ENCODE peak calls at places on chromosomes 2 and 18, in eight cellular contexts. L is HEK293T, G is kidney tubule cell, S is 8988T, E is Daoy, W is A549, R is left ventricle myocardium inferior, P is cardiac fibroblast. K is an unnamed sample.

GRCh38 chr18:58411323-58411722 is 217.6 kb downstream of the ALPK2 start:
- DNase-seq in L (no peak), G (no peak), S (no peak), E (no peak), W (no peak), R (no peak), P (no peak), K (no peak)

GRCh38 chr2:190503088-190503487 is 31.4 kb downstream of the NEMP2 start:
- DNase-seq in L (no peak), G (no peak), S (no peak), E (no peak), W (no peak), R (no peak), P (no peak), K (no peak)

GRCh38 chr2:150473767-150474166 is 13.7 kb downstream of the RND3 start:
- DNase-seq in L (no peak), G (peak; percentile 23), S (no peak), E (no peak), W (no peak), R (no peak), P (no peak), K (no peak)

GRCh38 chr18:77765468-77765867 is 515.8 kb downstream of the GALR1 start:
- DNase-seq in L (peak; percentile 29), G (peak; percentile 43), S (no peak), E (peak; percentile 70), W (peak; percentile 10), R (no peak), P (peak; percentile 16), K (no peak)

GRCh38 chr18:10089881-10090280 is 176.1 kb downstream of the VAPA start:
- DNase-seq in L (no peak), G (no peak), S (no peak), E (no peak), W (no peak), R (no peak), P (no peak), K (no peak)

GRCh38 chr18:8858888-8859511 is 153.6 kb downstream of the MTCL1 start:
- DNase-seq in L (no peak), G (peak; percentile 89), S (no peak), E (peak; percentile 66), W (peak; percentile 31), R (no peak), P (peak; percentile 97), K (peak; percentile 87)

GRCh38 chr2:23349508-23349907 is 35.5 kb upstream of the KLHL29 start:
- DNase-seq in L (no peak), G (no peak), S (no peak), E (no peak), W (no peak), R (no peak), P (no peak), K (no peak)

GRCh38 chr2:96949701-96950350 is 36.6 kb downstream of the FAM178B start:
- DNase-seq in L (no peak), G (no peak), S (no peak), E (no peak), W (no peak), R (no peak), P (no peak), K (no peak)

GRCh38 chr18:32289480-32290075 is 99.7 kb downstream of the MEP1B start:
- DNase-seq in L (peak; percentile 82), G (peak; percentile 66), S (no peak), E (peak; percentile 41), W (peak; percentile 31), R (no peak), P (peak; percentile 85), K (peak; percentile 66)

GRCh38 chr2:101375653-101376052 is 11.7 kb downstream of the CREG2 start:
- DNase-seq in L (no peak), G (no peak), S (no peak), E (no peak), W (no peak), R (no peak), P (no peak), K (no peak)

GRCh38 chr18:58691256-58691655 is 20.0 kb downstream of the MALT1 start:
- DNase-seq in L (no peak), G (peak; percentile 62), S (no peak), E (no peak), W (no peak), R (no peak), P (no peak), K (no peak)

GRCh38 chr2:64698668-64699444 is 45.1 kb upstream of the SERTAD2 start:
- DNase-seq in L (no peak), G (peak; percentile 95), S (peak; percentile 18), E (peak; percentile 49), W (peak; percentile 60), R (no peak), P (peak; percentile 95), K (peak; percentile 79)

GRCh38 chr18:22394428-22394827 is 23.3 kb downstream of the CTAGE1 start:
- DNase-seq in L (no peak), G (no peak), S (no peak), E (peak; percentile 3), W (no peak), R (no peak), P (no peak), K (no peak)

GRCh38 chr2:187050409-187050998 is 201.5 kb upstream of the ZSWIM2 start:
- DNase-seq in L (no peak), G (no peak), S (no peak), E (peak; percentile 21), W (no peak), R (no peak), P (peak; percentile 15), K (no peak)

GRCh38 chr2:128306081-128306930 is 12.4 kb downstream of the HS6ST1 start:
- DNase-seq in L (no peak), G (peak; percentile 77), S (no peak), E (peak; percentile 70), W (peak; percentile 84), R (peak; percentile 59), P (peak; percentile 81), K (peak; percentile 85)

GRCh38 chr2:227671170-227671887 is 4.7 kb downstream of the SCYGR5 start:
- DNase-seq in L (no peak), G (no peak), S (no peak), E (no peak), W (no peak), R (no peak), P (peak; percentile 16), K (no peak)

GRCh38 chr2:123080331-123080730 is 944.8 kb upstream of the CNTNAP5 start:
- DNase-seq in L (no peak), G (no peak), S (no peak), E (no peak), W (no peak), R (no peak), P (peak; percentile 40), K (no peak)

GRCh38 chr2:4869154-4869553 is 823.0 kb upstream of the SOX11 start:
- DNase-seq in L (no peak), G (no peak), S (no peak), E (no peak), W (no peak), R (no peak), P (no peak), K (no peak)

GRCh38 chr2:4020153-4020552 is 316.8 kb downstream of the DCDC2C start:
- DNase-seq in L (no peak), G (no peak), S (no peak), E (peak; percentile 36), W (no peak), R (no peak), P (no peak), K (no peak)

GRCh38 chr18:69353023-69353422 is 47.7 kb upstream of the DOK6 start:
- DNase-seq in L (no peak), G (no peak), S (no peak), E (no peak), W (no peak), R (no peak), P (no peak), K (no peak)

K was measured in AG20443.